ENCODE peak calls at places on chromosomes 13 and 19, in five cellular contexts. T is stimulated activated CD8-positive, alpha-beta memory T cell treated with anti-CD3 and anti-CD28 coated beads, Interleukin-2, amount 100 ng/mL, for 48 hours; I is T-helper 1 cell; J is CD8-positive, alpha-beta memory T cell; H is heart left ventricle. Z is an unnamed sample.

GRCh38 chr19:10346509-10346908 is 7.1 kb upstream of the ICAM3 start:
- DNase-seq in T (no peak), I (no peak), J (no peak), H (no peak), Z (no peak)

GRCh38 chr13:93903909-93904308 is 575.6 kb downstream of the DCT start:
- DNase-seq in T (no peak), I (no peak), J (no peak), H (no peak), Z (no peak)

GRCh38 chr13:73303858-73304257 is 245.1 kb downstream of the KLF5 start:
- DNase-seq in T (peak), I (no peak), J (no peak), H (no peak), Z (no peak)

GRCh38 chr19:33705860-33706259 is 84.1 kb downstream of the CHST8 start:
- DNase-seq in T (no peak), I (no peak), J (no peak), H (no peak), Z (no peak)

GRCh38 chr13:73934215-73934623 is 200.0 kb downstream of the KLF12 start:
- DNase-seq in T (no peak), I (no peak), J (no peak), H (no peak), Z (no peak)

GRCh38 chr13:23381877-23382276 is 51.6 kb downstream of the SACS start:
- DNase-seq in T (no peak), I (no peak), J (no peak), H (no peak), Z (no peak)

GRCh38 chr13:103852036-103852435 is 785.8 kb upstream of the SLC10A2 start:
- DNase-seq in T (no peak), I (no peak), J (no peak), H (no peak), Z (no peak)

GRCh38 chr13:51291341-51291740 is 48.1 kb upstream of the SERPINE3 start:
- DNase-seq in T (no peak), I (no peak), J (no peak), H (no peak), Z (no peak)

GRCh38 chr13:39777527-39778061 is 122.1 kb downstream of the COG6 start:
- DNase-seq in T (peak), I (no peak), J (no peak), H (no peak), Z (no peak)

GRCh38 chr19:3687774-3688706 is 12.2 kb downstream of the PIP5K1C start:
- DNase-seq in T (no peak), I (no peak), J (peak), H (no peak), Z (peak)

GRCh38 chr19:45477713-45478453 is 10.1 kb downstream of the FOSB start:
- DNase-seq in T (no peak), I (no peak), J (peak), H (no peak), Z (no peak)

GRCh38 chr13:49938921-49939320 is 2.8 kb upstream of the SPRYD7 start:
- DNase-seq in T (no peak), I (no peak), J (no peak), H (no peak), Z (no peak)

GRCh38 chr19:44855606-44856005 is 9.5 kb downstream of the NECTIN2 start:
- DNase-seq in T (no peak), I (no peak), J (no peak), H (no peak), Z (no peak)

GRCh38 chr19:5261151-5261890 is 79.3 kb downstream of the PTPRS start:
- DNase-seq in T (no peak), I (no peak), J (no peak), H (no peak), Z (no peak)

GRCh38 chr13:76791290-76791664 is 94.9 kb downstream of the KCTD12 start:
- DNase-seq in T (no peak), I (no peak), J (no peak), H (no peak), Z (no peak)

GRCh38 chr19:17249887-17250548 is 4.3 kb upstream of the NR2F6 start:
- DNase-seq in T (no peak), I (no peak), J (no peak), H (no peak), Z (no peak)

GRCh38 chr13:114149774-114150740 is 17.6 kb upstream of the RASA3 start:
- DNase-seq in T (no peak), I (no peak), J (no peak), H (no peak), Z (no peak)

GRCh38 chr13:101018720-101019119 is 344.1 kb upstream of the TMTC4 start:
- DNase-seq in T (no peak), I (no peak), J (no peak), H (no peak), Z (no peak)

GRCh38 chr13:99064624-99065249 is 86.9 kb upstream of the DOCK9 start:
- DNase-seq in T (no peak), I (no peak), J (no peak), H (no peak), Z (no peak)

GRCh38 chr13:110470272-110471009 is 91.1 kb downstream of the RAB20 start:
- DNase-seq in T (no peak), I (no peak), J (no peak), H (no peak), Z (no peak)

GRCh38 chr19:15123900-15124299 is 16.7 kb downstream of the SYDE1 start:
- DNase-seq in T (no peak), I (no peak), J (no peak), H (peak), Z (no peak)

GRCh38 chr13:30465541-30466357 is at the start of gene HMGB1:
- DNase-seq in T (peak), I (peak), J (peak), H (peak), Z (peak)

GRCh38 chr13:79501538-79502232 is 20.7 kb downstream of the NDFIP2 start:
- DNase-seq in T (no peak), I (no peak), J (no peak), H (no peak), Z (no peak)

GRCh38 chr13:51684076-51684475 is 99.8 kb downstream of the WDFY2 start:
- DNase-seq in T (no peak), I (no peak), J (no peak), H (no peak), Z (no peak)

GRCh38 chr19:53463263-53463662 is 4.3 kb upstream of the ZNF813 start:
- DNase-seq in T (no peak), I (no peak), J (no peak), H (peak), Z (no peak)

GRCh38 chr13:32314271-32314967 is 744 bp downstream of the ZAR1L start:
- DNase-seq in T (no peak), I (no peak), J (no peak), H (peak), Z (no peak)

GRCh38 chr13:79682164-79682563 is 201.2 kb downstream of the NDFIP2 start:
- DNase-seq in T (no peak), I (no peak), J (no peak), H (no peak), Z (no peak)

GRCh38 chr13:99119686-99120085 is 81.0 kb upstream of the UBAC2 start:
- DNase-seq in T (peak), I (no peak), J (no peak), H (no peak), Z (no peak)

GRCh38 chr19:45767410-45767880 is 1.6 kb downstream of the SIX5 start:
- DNase-seq in T (no peak), I (no peak), J (no peak), H (peak), Z (peak)

GRCh38 chr13:101416181-101417042 is at the start of gene NALCN:
- DNase-seq in T (no peak), I (no peak), J (no peak), H (peak), Z (no peak)

GRCh38 chr19:47240996-47241918 is 10.3 kb upstream of the BBC3 start:
- DNase-seq in T (peak), I (peak), J (peak), H (peak), Z (peak)

GRCh38 chr13:40333238-40333637 is 333.2 kb downstream of the FOXO1 start:
- DNase-seq in T (no peak), I (no peak), J (no peak), H (no peak), Z (no peak)

GRCh38 chr19:54420383-54421168 is 5.3 kb downstream of the TTYH1 start:
- DNase-seq in T (no peak), I (no peak), J (no peak), H (peak), Z (no peak)

GRCh38 chr13:23681253-23681652 is 111.0 kb downstream of the TNFRSF19 start:
- DNase-seq in T (no peak), I (no peak), J (no peak), H (no peak), Z (no peak)